ENCODE peak calls at places on chromosomes 5 and 9, in nine cellular contexts. P is esophagus squamous epithelium, Q is neuronal stem cell, A is BE2C, L is adrenal gland, T is prostate gland, F is BJ, K is uterus, E is brain microvascular endothelial cell. G is an unnamed sample. For H3K36me3, the result is how much of the 10 kb centered on the place peaks cover.

GRCh38 chr9:4740373-4740622 is 704 bp downstream of the AK3 start:
- DNase-seq in F (no peak), L (no peak), A (no peak), K (no peak), Q (no peak), E (no peak), T (no peak), P (no peak), G (no peak)

GRCh38 chr9:72465602-72466001 is 55.8 kb upstream of the TMC1 start:
- DNase-seq in T (no peak), Q (no peak), F (no peak), A (no peak), K (no peak), L (no peak), P (no peak), E (no peak), G (no peak)

GRCh38 chr9:100554935-100555401 is 22.9 kb upstream of the CAVIN4 start:
- DNase-seq in Q (no peak), L (no peak), F (no peak), E (peak), A (no peak), T (no peak), K (no peak), P (no peak), G (no peak)

GRCh38 chr5:167582916-167583315 is 708.5 kb upstream of the WWC1 start:
- DNase-seq in Q (no peak), T (no peak), K (no peak), F (no peak), L (no peak), A (no peak), P (no peak), E (no peak), G (no peak)

GRCh38 chr9:2093920-2094597 is 78.9 kb downstream of the SMARCA2 start:
- DNase-seq in T (no peak), Q (no peak), P (no peak), A (no peak), F (peak), L (peak), K (no peak), E (peak), G (peak)

GRCh38 chr9:93276973-93277372 is 93.0 kb downstream of the WNK2 start:
- DNase-seq in P (no peak), F (no peak), T (no peak), L (no peak), Q (no peak), A (no peak), E (no peak), K (no peak), G (no peak)

GRCh38 chr9:91558879-91559278 is 135.2 kb upstream of the NFIL3 start:
- DNase-seq in T (no peak), E (no peak), Q (no peak), P (no peak), A (no peak), K (no peak), F (no peak), L (no peak), G (no peak)

GRCh38 chr9:79574716-79575242 is 3.0 kb downstream of the TLE4 start:
- DNase-seq in K (no peak), A (no peak), P (no peak), E (no peak), Q (no peak), T (no peak), F (no peak), L (no peak), G (no peak)

GRCh38 chr5:147461915-147462314 is 48.0 kb downstream of the DPYSL3 start:
- DNase-seq in F (no peak), A (no peak), Q (no peak), T (no peak), P (no peak), L (no peak), E (no peak), K (no peak), G (no peak)

GRCh38 chr5:5316333-5316732 is 106.1 kb upstream of the ICE1 start:
- DNase-seq in E (peak), L (no peak), P (no peak), T (no peak), K (no peak), A (no peak), Q (no peak), F (peak), G (no peak)

GRCh38 chr9:130444565-130445221 is at the start of gene ASS1:
- DNase-seq in T (peak), F (no peak), P (no peak), K (peak), L (peak), E (no peak), A (peak), Q (peak), G (peak)

GRCh38 chr5:91146221-91146620 is 236.9 kb downstream of the ARRDC3 start:
- DNase-seq in A (no peak), K (no peak), E (no peak), Q (no peak), L (no peak), P (no peak), T (no peak), F (no peak), G (no peak)

GRCh38 chr9:116641292-116642059 is 45.6 kb upstream of the TRIM32 start:
- DNase-seq in K (no peak), P (no peak), F (no peak), E (no peak), T (no peak), A (no peak), Q (no peak), L (no peak), G (no peak)

GRCh38 chr9:117958726-117959125 is 254.5 kb downstream of the TLR4 start:
- DNase-seq in F (no peak), Q (no peak), T (no peak), A (no peak), L (no peak), E (no peak), K (no peak), P (no peak), G (no peak)

GRCh38 chr9:118991366-118992285 is 377.6 kb downstream of the BRINP1 start:
- DNase-seq in L (no peak), E (no peak), Q (no peak), P (no peak), K (no peak), A (no peak), F (no peak), T (no peak), G (no peak)

GRCh38 chr9:99126312-99126711 is 21.4 kb downstream of the TGFBR1 start:
- DNase-seq in A (no peak), P (no peak), T (no peak), L (no peak), F (no peak), Q (no peak), E (no peak), K (no peak), G (no peak)

GRCh38 chr5:141496038-141496437 is 7.2 kb downstream of the PCDHGC5 start:
- DNase-seq in E (peak), P (no peak), T (no peak), L (no peak), K (no peak), Q (no peak), A (no peak), F (no peak), G (no peak)

GRCh38 chr9:107174441-107174840 is 108.6 kb upstream of the RAD23B start:
- DNase-seq in L (no peak), E (peak), K (no peak), F (no peak), Q (no peak), A (no peak), P (no peak), T (no peak), G (no peak)

GRCh38 chr9:69922646-69923045 is 102.0 kb downstream of the CFAP95 start:
- DNase-seq in K (no peak), T (no peak), F (no peak), A (no peak), Q (no peak), E (no peak), P (no peak), L (no peak), G (no peak)

GRCh38 chr9:34884732-34885131 is 73.4 kb upstream of the PHF24 start:
- DNase-seq in P (no peak), F (no peak), E (no peak), Q (no peak), T (no peak), K (no peak), L (no peak), A (no peak), G (no peak)

GRCh38 chr9:98380065-98380681 is 124.7 kb upstream of the TBC1D2 start:
- DNase-seq in E (peak), F (no peak), T (no peak), A (peak), L (peak), K (no peak), Q (no peak), P (no peak), G (no peak)

GRCh38 chr5:133853972-133854371 is 114.5 kb downstream of the C5orf15 start:
- DNase-seq in A (no peak), T (no peak), E (no peak), F (no peak), K (no peak), Q (no peak), L (no peak), P (no peak), G (no peak)

GRCh38 chr5:170076707-170077106 is 29.0 kb upstream of the FOXI1 start:
- DNase-seq in L (no peak), E (no peak), Q (no peak), P (no peak), K (no peak), T (no peak), F (no peak), A (no peak), G (no peak)
- H3K36me3 ChIP-seq in L (under half), E (under half), Q (under half), P (under half), K (under half), T (under half), F (under half), A (under half), G (under half)

DNA sequence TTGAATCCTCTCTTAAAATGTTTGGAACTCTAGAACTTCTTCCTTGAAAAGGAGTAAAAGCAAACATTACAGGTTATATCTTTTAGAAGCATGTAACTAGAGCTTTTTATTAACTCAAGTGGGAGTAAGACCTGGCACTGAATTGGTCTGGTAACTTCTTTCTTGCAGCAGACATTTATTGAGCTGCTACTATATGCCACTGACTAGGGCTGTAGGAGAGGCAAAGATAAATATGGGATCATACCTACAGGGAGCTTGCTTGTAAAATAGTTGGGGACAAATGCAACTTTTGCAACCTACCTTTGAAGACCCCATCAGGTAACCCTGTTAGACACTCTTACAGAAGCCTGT is 231.9 kb upstream of the TUT7 start:
- DNase-seq in L (no peak), T (no peak), E (no peak), Q (no peak), K (no peak), A (no peak), P (no peak), F (no peak), G (no peak)
- H3K4me3 ChIP-seq in L (no peak), T (no peak), E (no peak), Q (no peak), K (peak), A (no peak), P (peak), F (no peak), G (peak)

DNA sequence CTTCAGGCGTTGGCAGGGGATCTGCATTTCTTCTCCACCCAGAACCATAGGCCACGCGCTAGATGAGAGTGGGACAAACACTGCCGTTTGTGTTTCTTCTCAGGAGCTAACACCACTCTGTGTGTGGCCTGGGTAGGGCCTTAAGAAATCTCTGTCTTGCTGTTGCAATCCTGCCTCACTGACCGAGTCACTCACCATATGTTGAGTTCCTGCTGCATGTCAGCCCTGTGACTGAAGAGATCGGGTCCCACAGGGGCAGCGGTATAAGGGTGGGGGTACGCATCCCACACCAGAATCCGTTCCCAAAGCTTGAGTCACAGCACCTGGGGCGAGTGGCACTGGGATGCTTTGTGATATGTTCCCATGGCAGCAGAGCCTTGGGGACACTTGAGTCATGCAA is 90.1 kb upstream of the OTULINL start:
- DNase-seq in L (no peak), Q (no peak), K (no peak), F (no peak), T (no peak), E (peak), P (no peak), A (no peak), G (no peak)
- H3K36me3 ChIP-seq in L (under half), Q (under half), K (under half), F (under half), T (under half), E (half or more), P (under half), A (half or more), G (half or more)

GRCh38 chr5:88880196-88880595 is 2.8 kb downstream of the MEF2C start:
- DNase-seq in A (no peak), P (no peak), L (no peak), E (no peak), K (no peak), F (no peak), T (no peak), Q (no peak), G (no peak)
- H3K4me3 ChIP-seq in A (no peak), P (peak), L (no peak), E (peak), K (peak), F (no peak), T (no peak), Q (no peak), G (peak)

G was measured in lower lobe of right lung.